ENCODE peak calls at places on chromosomes 1 and 21, in five cellular contexts. T is stimulated activated CD4-positive, alpha-beta T cell treated with anti-CD3 and anti-CD28 coated beads, Interleukin-2, amount 100 ng/mL, for 48 hours; E is cardiac fibroblast; N is hepatocyte; Y is NCI-H2029. Q is an unnamed sample.

GRCh38 chr1:110155878-110156522 is 5.7 kb downstream of the SLC6A17 start:
- DNase-seq in T (peak), E (peak), N (peak), Y (no peak), Q (peak)

GRCh38 chr1:227899820-227900449 is 47.8 kb downstream of the WNT9A start:
- DNase-seq in T (no peak), E (no peak), N (no peak), Y (no peak), Q (no peak)

GRCh38 chr1:2381741-2382620 is 9.4 kb downstream of the MORN1 start:
- DNase-seq in T (peak), E (peak), N (peak), Y (no peak), Q (peak)

GRCh38 chr1:59433440-59433813 is 136.5 kb downstream of the FGGY start:
- DNase-seq in T (no peak), E (no peak), N (no peak), Y (no peak), Q (no peak)

GRCh38 chr21:26140185-26140584 is 30.4 kb downstream of the APP start:
- DNase-seq in T (no peak), E (peak), N (peak), Y (no peak), Q (no peak)

GRCh38 chr1:43445618-43446387 is 7.9 kb downstream of the HYI start:
- DNase-seq in T (no peak), E (no peak), N (no peak), Y (no peak), Q (no peak)

GRCh38 chr1:46407636-46408035 is 13.5 kb downstream of the FAAH start:
- DNase-seq in T (no peak), E (no peak), N (no peak), Y (no peak), Q (no peak)

GRCh38 chr21:34812510-34813265 is 143.9 kb downstream of the CLIC6 start:
- DNase-seq in T (no peak), E (peak), N (peak), Y (peak), Q (no peak)

GRCh38 chr1:200302893-200303250 is 107.0 kb downstream of the ZNF281 start:
- DNase-seq in T (no peak), E (peak), N (peak), Y (no peak), Q (peak)

GRCh38 chr21:26739189-26739588 is 106.0 kb downstream of the ADAMTS1 start:
- DNase-seq in T (no peak), E (peak), N (peak), Y (no peak), Q (no peak)

GRCh38 chr1:2151252-2151651 is 43.3 kb downstream of the FAAP20 start:
- DNase-seq in T (no peak), E (peak), N (no peak), Y (no peak), Q (no peak)